ENCODE peak calls at places on chromosomes 4 and X, in ten cellular contexts. J is K562, N is RWPE1, Z is astrocyte, X is heart right ventricle, W is iPS DF 6.9, V is IMR-90, Q is heart left ventricle, S is epithelial cell of prostate, D is psoas muscle. M is an unnamed sample.

GRCh38 chrX:144334577-144334976 is 450.7 kb downstream of the UBE2NL start:
- DNase-seq in J (peak), N (no peak), Z (no peak), X (no peak), W (no peak), V (no peak), Q (no peak), S (no peak), D (no peak), M (no peak)

GRCh38 chrX:77788050-77788449 is 2.0 kb upstream of the ATRX start:
- DNase-seq in J (peak), N (no peak), Z (no peak), X (no peak), W (no peak), V (peak), Q (no peak), S (no peak), D (no peak), M (no peak)

GRCh38 chrX:55135171-55135570 is 46.4 kb downstream of the PAGE2 start:
- DNase-seq in J (peak), N (peak), Z (peak), X (peak), W (no peak), V (peak), Q (peak), S (no peak), D (peak), M (no peak)

GRCh38 chrX:41923925-41924693 is 755 bp upstream of the CASK start:
- DNase-seq in J (peak), N (no peak), Z (peak), X (no peak), W (no peak), V (peak), Q (peak), S (peak), D (no peak), M (no peak)

GRCh38 chrX:55187281-55187680 is 32.9 kb upstream of the PAGE5 start:
- DNase-seq in J (no peak), N (peak), Z (no peak), X (no peak), W (no peak), V (no peak), Q (no peak), S (no peak), D (no peak), M (no peak)

GRCh38 chrX:78119521-78120227 is 15.6 kb downstream of the PGK1 start:
- DNase-seq in J (no peak), N (no peak), Z (no peak), X (no peak), W (no peak), V (no peak), Q (no peak), S (no peak), D (no peak), M (no peak)

GRCh38 chr4:25088342-25088952 is 57.7 kb upstream of the LGI2 start:
- DNase-seq in J (peak), N (no peak), Z (peak), X (peak), W (no peak), V (peak), Q (peak), S (no peak), D (no peak), M (no peak)

GRCh38 chr4:100168521-100168920 is 21.7 kb downstream of the DDIT4L start:
- DNase-seq in J (no peak), N (no peak), Z (peak), X (no peak), W (no peak), V (peak), Q (no peak), S (no peak), D (no peak), M (no peak)

GRCh38 chr4:168711197-168712120 is 214.6 kb downstream of the PALLD start:
- DNase-seq in J (no peak), N (no peak), Z (peak), X (no peak), W (no peak), V (peak), Q (no peak), S (no peak), D (peak), M (no peak)

GRCh38 chrX:70183091-70183490 is 5.8 kb downstream of the DGAT2L6 start:
- DNase-seq in J (no peak), N (no peak), Z (no peak), X (no peak), W (no peak), V (no peak), Q (no peak), S (no peak), D (no peak), M (no peak)

GRCh38 chrX:9352683-9353430 is 112.0 kb upstream of the TBL1X start:
- DNase-seq in J (peak), N (no peak), Z (peak), X (no peak), W (no peak), V (peak), Q (peak), S (no peak), D (no peak), M (no peak)

GRCh38 chr4:24777528-24777927 is 17.8 kb upstream of the SOD3 start:
- DNase-seq in J (no peak), N (no peak), Z (no peak), X (no peak), W (no peak), V (no peak), Q (no peak), S (no peak), D (no peak), M (no peak)

GRCh38 chr4:23333556-23333945 is 556.3 kb downstream of the PPARGC1A start:
- DNase-seq in J (no peak), N (no peak), Z (peak), X (no peak), W (no peak), V (peak), Q (no peak), S (peak), D (no peak), M (no peak)

GRCh38 chr4:2786152-2786671 is 6.7 kb upstream of the SH3BP2 start:
- DNase-seq in J (no peak), N (no peak), Z (no peak), X (no peak), W (no peak), V (no peak), Q (no peak), S (no peak), D (no peak), M (no peak)

GRCh38 chrX:112058255-112058654 is 24.3 kb downstream of the TRPC5 start:
- DNase-seq in J (no peak), N (no peak), Z (peak), X (no peak), W (no peak), V (peak), Q (no peak), S (no peak), D (no peak), M (peak)

GRCh38 chrX:153019166-153019565 is 25.2 kb upstream of the PNMA5 start:
- DNase-seq in J (no peak), N (no peak), Z (no peak), X (no peak), W (no peak), V (no peak), Q (no peak), S (no peak), D (no peak), M (no peak)

GRCh38 chrX:20159811-20160385 is 18.3 kb upstream of the EIF1AX start:
- DNase-seq in J (no peak), N (no peak), Z (no peak), X (no peak), W (no peak), V (no peak), Q (no peak), S (no peak), D (no peak), M (no peak)

GRCh38 chr4:161816958-161817357 is 346.8 kb downstream of the FSTL5 start:
- DNase-seq in J (no peak), N (no peak), Z (no peak), X (no peak), W (no peak), V (no peak), Q (no peak), S (no peak), D (no peak), M (no peak)

GRCh38 chr4:108166441-108167315 is 2.1 kb downstream of the LEF1 start:
- DNase-seq in J (peak), N (no peak), Z (peak), X (no peak), W (no peak), V (no peak), Q (no peak), S (no peak), D (no peak), M (no peak)

GRCh38 chr4:16875487-16875886 is 23.0 kb downstream of the LDB2 start:
- DNase-seq in J (no peak), N (no peak), Z (peak), X (no peak), W (no peak), V (peak), Q (no peak), S (no peak), D (no peak), M (peak)

GRCh38 chr4:46649390-46649789 is 259.5 kb upstream of the GABRA2 start:
- DNase-seq in J (no peak), N (no peak), Z (no peak), X (no peak), W (no peak), V (peak), Q (no peak), S (no peak), D (no peak), M (no peak)

GRCh38 chrX:96372313-96373046 is 312.2 kb upstream of the DIAPH2 start:
- DNase-seq in J (peak), N (peak), Z (no peak), X (no peak), W (no peak), V (peak), Q (no peak), S (no peak), D (no peak), M (peak)

GRCh38 chrX:111830561-111830960 is 45.4 kb upstream of the TRPC5OS start:
- DNase-seq in J (no peak), N (no peak), Z (no peak), X (no peak), W (no peak), V (no peak), Q (no peak), S (no peak), D (no peak), M (no peak)

GRCh38 chrX:48465336-48465933 is 4.6 kb downstream of the SLC38A5 start:
- DNase-seq in J (no peak), N (no peak), Z (peak), X (no peak), W (no peak), V (peak), Q (no peak), S (peak), D (no peak), M (peak)

GRCh38 chr4:61079427-61079826 is 120.7 kb upstream of the ADGRL3 start:
- DNase-seq in J (no peak), N (no peak), Z (peak), X (no peak), W (no peak), V (no peak), Q (no peak), S (no peak), D (no peak), M (no peak)

GRCh38 chr4:150278206-150278605 is 200.0 kb downstream of the DCLK2 start:
- DNase-seq in J (no peak), N (no peak), Z (no peak), X (no peak), W (no peak), V (no peak), Q (no peak), S (no peak), D (no peak), M (no peak)

GRCh38 chr4:122963222-122963621 is 40.8 kb upstream of the NUDT6 start:
- DNase-seq in J (no peak), N (peak), Z (peak), X (no peak), W (no peak), V (peak), Q (no peak), S (peak), D (no peak), M (no peak)

GRCh38 chr4:95572304-95572991 is 23.7 kb upstream of the UNC5C start:
- DNase-seq in J (no peak), N (peak), Z (no peak), X (peak), W (no peak), V (no peak), Q (peak), S (peak), D (peak), M (no peak)

GRCh38 chrX:149682031-149682430 is 29.8 kb upstream of the MAGEA11 start:
- DNase-seq in J (no peak), N (no peak), Z (no peak), X (no peak), W (peak), V (no peak), Q (no peak), S (no peak), D (no peak), M (no peak)

GRCh38 chrX:51144828-51145442 is 187.7 kb upstream of the NUDT10 start:
- DNase-seq in J (peak), N (peak), Z (peak), X (no peak), W (peak), V (peak), Q (no peak), S (no peak), D (no peak), M (no peak)

GRCh38 chr4:8329560-8329858 is 60.0 kb downstream of the HTRA3 start:
- DNase-seq in J (no peak), N (no peak), Z (no peak), X (no peak), W (no peak), V (no peak), Q (no peak), S (no peak), D (no peak), M (no peak)

GRCh38 chr4:57405359-57405758 is 295.2 kb upstream of the IGFBP7 start:
- DNase-seq in J (no peak), N (peak), Z (peak), X (no peak), W (no peak), V (no peak), Q (no peak), S (peak), D (no peak), M (no peak)

GRCh38 chrX:70166601-70167590 is 10.4 kb upstream of the DGAT2L6 start:
- DNase-seq in J (peak), N (peak), Z (peak), X (no peak), W (no peak), V (peak), Q (no peak), S (no peak), D (no peak), M (peak)

GRCh38 chr4:20253799-20254409 is 2.2 kb downstream of the SLIT2 start:
- DNase-seq in J (no peak), N (no peak), Z (peak), X (peak), W (no peak), V (peak), Q (peak), S (no peak), D (peak), M (no peak)

GRCh38 chrX:56068274-56068758 is 163.8 kb upstream of the KLF8 start:
- DNase-seq in J (no peak), N (no peak), Z (no peak), X (no peak), W (no peak), V (no peak), Q (no peak), S (no peak), D (no peak), M (no peak)

GRCh38 chr4:184660978-184661377 is 11.4 kb downstream of the PRIMPOL start:
- DNase-seq in J (no peak), N (no peak), Z (no peak), X (no peak), W (no peak), V (no peak), Q (no peak), S (no peak), D (no peak), M (no peak)

GRCh38 chrX:72305286-72306084 is at the start of gene CITED1:
- DNase-seq in J (no peak), N (no peak), Z (no peak), X (no peak), W (no peak), V (no peak), Q (no peak), S (no peak), D (no peak), M (no peak)

DNA sequence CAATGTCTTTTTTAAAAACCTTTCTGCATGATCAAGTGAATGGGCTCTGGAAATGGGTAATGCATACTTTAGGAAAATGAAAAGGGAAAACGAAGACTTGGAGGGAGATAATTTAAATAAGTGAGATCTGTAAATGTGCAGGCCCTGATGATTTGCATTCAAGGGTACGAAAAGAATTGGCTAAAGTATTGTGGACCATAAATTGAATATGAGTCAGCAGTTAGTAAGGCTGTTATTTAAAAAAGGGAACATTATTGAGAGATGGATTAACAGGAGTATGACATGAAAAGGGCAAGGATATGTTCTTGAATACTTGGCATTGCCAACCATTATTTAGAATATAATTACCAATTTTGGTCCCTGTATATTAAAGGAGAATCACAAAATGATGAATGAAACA is 125.5 kb downstream of the GPAT3 start:
- DNase-seq in J (no peak), N (no peak), Z (no peak), X (no peak), W (no peak), V (no peak), Q (no peak), S (no peak), D (no peak), M (no peak)
- H3K27ac ChIP-seq in J (no peak), N (no peak), Z (no peak), X (no peak), W (no peak), V (no peak), Q (no peak), S (no peak), D (no peak), M (no peak)

GRCh38 chr4:81606166-81606565 is 134.5 kb upstream of the RASGEF1B start:
- DNase-seq in J (no peak), N (no peak), Z (no peak), X (no peak), W (no peak), V (no peak), Q (no peak), S (no peak), D (no peak), M (no peak)

GRCh38 chr4:81605278-81605677 is 133.6 kb upstream of the RASGEF1B start:
- DNase-seq in J (no peak), N (no peak), Z (no peak), X (no peak), W (no peak), V (no peak), Q (no peak), S (no peak), D (no peak), M (no peak)

GRCh38 chr4:81609844-81610243 is 138.1 kb upstream of the RASGEF1B start:
- DNase-seq in J (no peak), N (no peak), Z (no peak), X (no peak), W (no peak), V (no peak), Q (no peak), S (no peak), D (no peak), M (no peak)

GRCh38 chr4:81606796-81607550 is 135.3 kb upstream of the RASGEF1B start:
- DNase-seq in J (peak), N (peak), Z (no peak), X (no peak), W (no peak), V (no peak), Q (peak), S (no peak), D (no peak), M (no peak)

DNA sequence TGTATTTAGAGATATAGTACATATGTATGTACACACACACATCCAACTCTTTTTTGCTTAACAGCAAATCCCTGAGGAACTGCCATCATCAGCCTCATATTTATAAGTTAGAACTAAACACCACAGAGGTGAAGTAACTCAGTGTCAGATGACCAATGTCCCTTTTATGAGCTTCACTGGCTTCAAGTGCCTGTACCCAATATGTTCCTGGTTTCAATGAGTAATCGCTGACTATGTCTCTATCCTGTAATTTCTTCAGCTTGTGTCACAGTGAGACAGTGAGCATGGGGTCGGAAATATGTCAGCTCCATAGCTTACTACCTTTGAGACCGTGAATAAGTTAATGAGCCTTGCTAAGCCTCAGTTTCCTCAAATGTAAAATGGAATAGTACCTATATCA is 136.2 kb upstream of the RASGEF1B start:
- DNase-seq in J (no peak), N (no peak), Z (no peak), X (no peak), W (no peak), V (no peak), Q (no peak), S (no peak), D (no peak), M (no peak)
- H3K27ac ChIP-seq in J (no peak), N (no peak), Z (no peak), X (no peak), W (no peak), V (no peak), Q (no peak), S (peak), D (no peak), M (no peak)

DNA sequence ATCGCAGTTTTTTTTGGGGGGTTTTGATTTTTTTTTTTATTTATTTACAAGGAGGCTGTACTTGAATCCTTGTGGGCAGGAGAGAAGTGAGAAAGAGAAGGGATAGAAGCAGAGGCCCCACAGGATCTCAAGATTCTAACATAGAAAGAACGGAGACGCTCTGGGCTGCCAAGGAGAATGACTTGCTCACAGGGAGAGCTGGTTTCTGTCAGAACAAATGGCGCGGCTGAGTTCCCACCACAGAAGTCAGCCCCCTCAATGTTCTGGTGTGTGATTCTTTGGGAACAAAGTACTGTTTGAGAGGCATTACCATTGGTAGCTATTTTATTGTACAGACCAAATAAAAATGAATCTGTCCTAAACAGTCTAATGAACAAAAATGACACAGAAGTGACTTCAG is 80.6 kb downstream of the ATXN3L start:
- DNase-seq in J (no peak), N (no peak), Z (no peak), X (no peak), W (no peak), V (no peak), Q (no peak), S (no peak), D (no peak), M (no peak)
- H3K27ac ChIP-seq in J (no peak), N (no peak), Z (no peak), X (peak), W (no peak), V (no peak), Q (peak), S (no peak), D (no peak), M (no peak)

GRCh38 chr4:76624271-76624681 is 189.2 kb downstream of the SHROOM3 start:
- DNase-seq in J (no peak), N (no peak), Z (peak), X (no peak), W (no peak), V (peak), Q (peak), S (no peak), D (no peak), M (peak)
- H3K27ac ChIP-seq in J (no peak), N (no peak), Z (peak), X (peak), W (no peak), V (peak), Q (peak), S (peak), D (peak), M (peak)

GRCh38 chr4:31007858-31008257 is 287.7 kb downstream of the PCDH7 start:
- DNase-seq in J (no peak), N (no peak), Z (no peak), X (no peak), W (no peak), V (no peak), Q (no peak), S (no peak), D (no peak), M (no peak)

GRCh38 chr4:31005037-31005436 is 284.9 kb downstream of the PCDH7 start:
- DNase-seq in J (no peak), N (no peak), Z (no peak), X (no peak), W (no peak), V (no peak), Q (no peak), S (no peak), D (no peak), M (no peak)
- H3K27ac ChIP-seq in J (no peak), N (no peak), Z (no peak), X (no peak), W (no peak), V (no peak), Q (no peak), S (no peak), D (no peak), M (no peak)

GRCh38 chr4:102259081-102259480 is 86.2 kb downstream of the SLC39A8 start:
- DNase-seq in J (no peak), N (no peak), Z (no peak), X (no peak), W (no peak), V (no peak), Q (no peak), S (no peak), D (no peak), M (no peak)
- H3K27ac ChIP-seq in J (no peak), N (no peak), Z (no peak), X (no peak), W (no peak), V (no peak), Q (no peak), S (no peak), D (no peak), M (no peak)

DNA sequence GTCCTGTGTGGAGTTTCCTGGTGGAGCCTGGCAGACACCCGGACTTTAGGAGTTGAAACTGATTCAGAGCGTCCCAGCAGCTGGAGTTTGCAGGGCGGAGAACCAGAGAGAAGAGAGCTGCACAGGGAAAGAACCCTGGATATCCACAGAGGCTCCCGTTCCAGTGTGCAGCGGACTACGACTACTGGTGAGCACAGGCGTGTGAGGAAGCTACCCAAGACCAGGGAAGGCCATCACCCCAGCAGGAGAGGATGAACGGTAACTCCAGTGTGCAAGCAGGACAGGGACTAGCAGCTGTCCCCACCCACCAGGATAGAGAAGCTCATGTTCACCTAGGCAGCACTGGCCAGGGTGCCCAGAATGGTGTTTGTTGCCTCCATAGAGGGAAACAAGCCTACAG is 2.3 kb downstream of the LAGE3 start:
- DNase-seq in J (no peak), N (no peak), Z (no peak), X (no peak), W (no peak), V (no peak), Q (no peak), S (no peak), D (no peak), M (no peak)
- H3K27ac ChIP-seq in J (no peak), N (peak), Z (no peak), X (no peak), W (no peak), V (no peak), Q (no peak), S (no peak), D (no peak), M (no peak)